ENCODE peak calls at places on chromosomes 7 and 10, in ten cellular contexts. One of them, this sample, is unnamed.

GRCh38 chr7:83648464-83649241 is at the start of gene SEMA3E:
- DNase-seq in iPS-NIHi11: peak
- DNase-seq in SJSA1: no peak
- DNase-seq in MCF 10A: no peak
- DNase-seq in NCI-H1436: no peak
- DNase-seq in spleen: no peak
- DNase-seq in EL: peak
- DNase-seq in glutamatergic neuron: peak
- DNase-seq in lung microvascular endothelial cell: peak
- DNase-seq in gastrocnemius medialis: peak
- DNase-seq in this sample: peak

GRCh38 chr7:91407942-91408341 is 143.7 kb downstream of the FZD1 start:
- DNase-seq in SJSA1: no peak
- DNase-seq in EL: no peak
- DNase-seq in spleen: no peak
- DNase-seq in lung microvascular endothelial cell: no peak
- DNase-seq in NCI-H1436: no peak
- DNase-seq in glutamatergic neuron: no peak
- DNase-seq in iPS-NIHi11: no peak
- DNase-seq in gastrocnemius medialis: no peak
- DNase-seq in MCF 10A: no peak
- DNase-seq in this sample: peak

GRCh38 chr7:139112741-139113250 is 3.3 kb upstream of the ZC3HAV1 start:
- DNase-seq in spleen: no peak
- DNase-seq in lung microvascular endothelial cell: no peak
- DNase-seq in EL: no peak
- DNase-seq in NCI-H1436: no peak
- DNase-seq in iPS-NIHi11: no peak
- DNase-seq in gastrocnemius medialis: no peak
- DNase-seq in SJSA1: no peak
- DNase-seq in glutamatergic neuron: no peak
- DNase-seq in MCF 10A: no peak
- DNase-seq in this sample: no peak

GRCh38 chr10:89327803-89328441 is at the start of gene IFIT3:
- DNase-seq in glutamatergic neuron: no peak
- DNase-seq in lung microvascular endothelial cell: peak
- DNase-seq in NCI-H1436: no peak
- DNase-seq in iPS-NIHi11: peak
- DNase-seq in SJSA1: peak
- DNase-seq in MCF 10A: peak
- DNase-seq in gastrocnemius medialis: peak
- DNase-seq in EL: peak
- DNase-seq in spleen: no peak
- DNase-seq in this sample: peak

GRCh38 chr10:18000601-18001000 is 48.9 kb downstream of the SLC39A12 start:
- DNase-seq in glutamatergic neuron: no peak
- DNase-seq in iPS-NIHi11: no peak
- DNase-seq in NCI-H1436: no peak
- DNase-seq in lung microvascular endothelial cell: no peak
- DNase-seq in gastrocnemius medialis: no peak
- DNase-seq in spleen: no peak
- DNase-seq in SJSA1: no peak
- DNase-seq in MCF 10A: no peak
- DNase-seq in EL: no peak
- DNase-seq in this sample: no peak

GRCh38 chr10:49298666-49298989 is 342 bp upstream of the C10orf71 start:
- DNase-seq in spleen: no peak
- DNase-seq in MCF 10A: no peak
- DNase-seq in glutamatergic neuron: no peak
- DNase-seq in SJSA1: no peak
- DNase-seq in iPS-NIHi11: no peak
- DNase-seq in lung microvascular endothelial cell: no peak
- DNase-seq in NCI-H1436: no peak
- DNase-seq in gastrocnemius medialis: peak
- DNase-seq in EL: no peak
- DNase-seq in this sample: no peak

GRCh38 chr10:72642318-72642717 is 16.4 kb upstream of the MICU1 start:
- DNase-seq in spleen: no peak
- DNase-seq in glutamatergic neuron: no peak
- DNase-seq in iPS-NIHi11: no peak
- DNase-seq in EL: no peak
- DNase-seq in SJSA1: no peak
- DNase-seq in gastrocnemius medialis: no peak
- DNase-seq in MCF 10A: no peak
- DNase-seq in lung microvascular endothelial cell: no peak
- DNase-seq in NCI-H1436: no peak
- DNase-seq in this sample: no peak

GRCh38 chr7:106285801-106286492 is 1.2 kb upstream of the NAMPT start:
- DNase-seq in NCI-H1436: no peak
- DNase-seq in glutamatergic neuron: no peak
- DNase-seq in spleen: no peak
- DNase-seq in gastrocnemius medialis: no peak
- DNase-seq in iPS-NIHi11: no peak
- DNase-seq in MCF 10A: no peak
- DNase-seq in EL: no peak
- DNase-seq in lung microvascular endothelial cell: no peak
- DNase-seq in SJSA1: no peak
- DNase-seq in this sample: peak

This sample was measured in astrocyte.